ENCODE peak calls at places on chromosomes 3 and 15, in four cellular contexts. G is K562, J is GM12878, F is HepG2. Y is an unnamed sample.

GRCh38 chr3:111227216-111227615 is 155.6 kb downstream of the NECTIN3 start:
- DNase-seq in J (no peak), F (no peak), G (no peak), Y (no peak)

GRCh38 chr15:92970656-92971055 is 70.5 kb downstream of the CHD2 start:
- DNase-seq in J (no peak), F (no peak), G (no peak), Y (no peak)

GRCh38 chr3:194686816-194687637 is 1.3 kb downstream of the FAM43A start:
- DNase-seq in G (no peak), F (no peak), J (no peak), Y (no peak)

GRCh38 chr3:149369991-149370866 is 7.2 kb downstream of the TM4SF1 start:
- DNase-seq in G (no peak), J (no peak), F (no peak), Y (no peak)

GRCh38 chr3:43214616-43215015 is 71.7 kb upstream of the SNRK start:
- DNase-seq in J (no peak), F (no peak), G (no peak), Y (no peak)

GRCh38 chr15:38038659-38039442 is 104.4 kb downstream of the TMCO5A start:
- DNase-seq in G (no peak), J (no peak), F (no peak), Y (no peak)

GRCh38 chr3:127044996-127045395 is 62.1 kb downstream of the PLXNA1 start:
- DNase-seq in J (no peak), G (peak), F (no peak), Y (peak)

GRCh38 chr3:146187334-146187950 is 26.5 kb upstream of the PLOD2 start:
- DNase-seq in F (no peak), G (no peak), J (no peak), Y (peak)

GRCh38 chr3:128282392-128283196 is 129.3 kb downstream of the EEFSEC start:
- DNase-seq in J (no peak), F (no peak), G (no peak), Y (no peak)

GRCh38 chr3:128497305-128498126 is 4.5 kb upstream of the GATA2 start:
- DNase-seq in F (no peak), G (peak), J (no peak), Y (peak)

GRCh38 chr15:70235347-70235746 is 137.6 kb upstream of the TLE3 start:
- DNase-seq in J (no peak), G (no peak), F (no peak), Y (no peak)

GRCh38 chr3:185656321-185656840 is 70.3 kb downstream of the SENP2 start:
- DNase-seq in F (no peak), G (no peak), J (no peak), Y (no peak)

DNA sequence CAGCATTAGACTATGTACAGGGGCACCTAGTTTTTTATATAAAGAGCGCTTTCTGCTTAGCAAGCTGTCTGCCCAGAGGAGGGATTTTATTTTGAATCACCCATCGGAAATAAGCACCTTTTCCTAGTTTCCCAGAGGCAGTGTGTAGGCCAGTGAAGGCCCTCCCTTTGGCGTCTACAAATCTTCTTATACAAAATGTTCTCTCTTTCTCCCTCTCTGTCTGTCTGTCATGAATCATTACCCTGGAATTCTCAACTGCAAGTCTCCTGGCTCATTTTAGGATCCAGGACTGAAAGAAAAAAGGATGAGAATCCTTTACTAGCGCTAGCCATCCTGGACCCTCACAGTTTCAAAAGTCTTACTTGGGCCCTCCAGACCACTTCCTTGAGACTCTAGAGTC is 728.1 kb downstream of the OTOL1 start:
- DNase-seq in G (no peak), F (no peak), J (no peak), Y (no peak)
- TF ChIP-seq FOXK2 in G (no peak), F (no peak), J (no peak), Y (no peak)

DNA sequence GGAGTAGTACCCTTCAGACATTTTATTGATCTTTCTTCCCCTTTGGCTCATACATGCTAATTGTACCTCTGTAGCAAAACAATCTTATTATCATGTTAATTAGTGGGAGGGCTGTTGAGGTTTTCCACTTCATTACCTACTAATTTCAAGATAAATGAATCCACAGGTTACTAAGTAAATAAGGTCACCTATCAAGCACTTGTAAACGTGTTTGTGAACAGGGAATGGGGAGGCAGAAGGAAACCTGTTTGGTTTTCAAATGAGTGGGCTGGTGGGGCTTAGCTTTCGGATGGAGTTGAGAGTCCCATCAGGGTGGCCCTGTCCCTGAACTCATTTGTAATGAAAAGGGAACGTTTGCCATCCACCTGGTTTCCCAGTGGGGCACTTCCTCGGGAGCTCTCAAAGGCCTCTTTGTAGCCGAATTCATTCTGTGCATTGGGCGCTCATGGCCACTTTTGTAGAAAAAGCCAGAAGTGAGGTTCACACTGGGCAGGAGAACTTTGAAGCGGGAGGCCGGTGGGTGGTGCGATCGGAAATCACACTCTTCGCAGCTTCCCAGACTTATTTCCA is 419.8 kb upstream of the NR2F2 start:
- DNase-seq in J (no peak), G (no peak), F (no peak), Y (no peak)
- TF ChIP-seq FOXK2 in J (no peak), G (no peak), F (no peak), Y (no peak)

DNA sequence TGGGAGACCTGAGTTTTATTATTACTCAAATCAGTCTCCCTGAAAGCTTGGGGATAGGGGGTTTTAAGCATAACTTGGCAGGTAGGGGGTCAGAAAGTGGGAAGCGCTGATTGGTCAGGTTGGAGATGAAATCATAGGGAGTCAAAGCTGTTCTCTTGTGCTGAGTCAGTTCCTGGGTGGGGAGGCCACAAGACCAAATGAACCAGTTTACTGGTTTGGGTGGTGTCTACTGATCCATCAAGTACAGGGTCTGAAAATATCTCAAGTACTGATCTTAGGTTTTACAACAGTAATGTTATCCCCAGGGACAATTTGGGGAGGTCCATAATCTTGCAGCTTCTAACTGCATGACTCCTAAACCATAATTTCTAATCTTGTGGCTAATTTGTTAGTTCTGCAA is 17.8 kb upstream of the IQCF6 start:
- DNase-seq in G (no peak), F (no peak), J (peak), Y (no peak)
- TF ChIP-seq FOXK2 in G (no peak), F (no peak), J (no peak), Y (no peak)

DNA sequence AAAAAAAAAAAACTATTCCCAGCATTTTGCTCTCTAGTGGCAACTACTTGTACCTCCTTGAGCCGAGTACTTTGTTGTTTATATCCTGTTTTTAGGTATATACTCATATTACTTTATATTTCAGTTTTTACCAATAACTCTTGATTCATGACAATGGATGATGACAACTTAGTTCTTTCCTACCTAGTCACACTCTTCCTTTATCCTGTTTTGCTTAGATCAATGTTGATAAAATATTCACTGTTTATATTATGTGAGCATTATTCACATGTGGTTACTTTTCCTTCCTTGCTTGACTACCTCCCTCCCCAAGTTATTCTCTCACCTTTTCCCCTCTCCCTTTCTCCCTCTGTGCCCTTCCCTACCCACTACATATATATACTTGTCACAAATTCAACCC is 53.7 kb downstream of the NKIRAS1 start:
- DNase-seq in J (no peak), F (no peak), G (no peak), Y (no peak)
- TF ChIP-seq FOXK2 in J (no peak), F (no peak), G (no peak), Y (no peak)

GRCh38 chr3:169931747-169932520 is 20.6 kb downstream of the SAMD7 start:
- DNase-seq in J (peak), G (no peak), F (no peak), Y (no peak)

GRCh38 chr3:169929830-169930519 is 18.6 kb downstream of the SAMD7 start:
- DNase-seq in J (no peak), F (no peak), G (peak), Y (no peak)
- TF ChIP-seq FOXK2 in J (no peak), F (no peak), G (peak), Y (no peak)

GRCh38 chr3:64030741-64031140 is 7.4 kb upstream of the PSMD6 start:
- DNase-seq in G (peak), J (peak), F (peak), Y (peak)
- TF ChIP-seq FOXK2 in G (no peak), J (no peak), F (no peak), Y (no peak)

DNA sequence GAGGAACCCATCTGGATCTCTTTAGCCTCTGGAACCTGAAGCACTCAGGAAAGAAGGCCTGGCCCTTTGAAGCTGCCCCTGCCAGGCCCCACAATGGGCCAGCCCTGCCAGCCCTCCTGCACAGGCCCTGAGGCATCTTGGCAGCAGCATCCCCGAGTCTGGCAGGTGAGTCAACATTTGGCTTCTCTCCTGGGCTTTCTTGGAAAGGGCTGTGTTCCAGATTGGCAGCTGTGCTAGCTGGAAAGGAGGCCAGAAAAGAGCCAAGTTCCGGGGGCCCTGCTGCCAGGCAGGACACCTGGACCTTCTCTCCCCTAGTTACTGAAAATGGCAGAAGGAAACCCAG is 187.2 kb downstream of the SHQ1 start:
- DNase-seq in J (no peak), F (no peak), G (no peak), Y (no peak)
- TF ChIP-seq FOXK2 in J (no peak), F (no peak), G (no peak), Y (no peak)

DNA sequence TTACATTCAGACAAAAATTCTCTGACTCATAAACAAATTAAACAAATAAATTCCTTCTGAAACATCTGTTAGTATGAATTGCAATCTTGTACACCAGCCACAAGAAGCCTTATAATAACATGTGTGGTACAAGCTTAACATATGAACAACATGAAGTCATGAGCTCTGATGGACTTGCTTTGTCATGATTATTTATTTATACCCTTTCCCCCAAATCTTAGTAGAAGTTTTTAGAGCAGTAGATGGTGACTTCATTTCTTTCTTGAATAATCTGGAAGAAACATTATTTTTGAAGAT is 633.4 kb downstream of the EPHA3 start:
- DNase-seq in F (no peak), J (no peak), G (no peak), Y (no peak)
- TF ChIP-seq FOXK2 in F (no peak), J (no peak), G (no peak), Y (no peak)

DNA sequence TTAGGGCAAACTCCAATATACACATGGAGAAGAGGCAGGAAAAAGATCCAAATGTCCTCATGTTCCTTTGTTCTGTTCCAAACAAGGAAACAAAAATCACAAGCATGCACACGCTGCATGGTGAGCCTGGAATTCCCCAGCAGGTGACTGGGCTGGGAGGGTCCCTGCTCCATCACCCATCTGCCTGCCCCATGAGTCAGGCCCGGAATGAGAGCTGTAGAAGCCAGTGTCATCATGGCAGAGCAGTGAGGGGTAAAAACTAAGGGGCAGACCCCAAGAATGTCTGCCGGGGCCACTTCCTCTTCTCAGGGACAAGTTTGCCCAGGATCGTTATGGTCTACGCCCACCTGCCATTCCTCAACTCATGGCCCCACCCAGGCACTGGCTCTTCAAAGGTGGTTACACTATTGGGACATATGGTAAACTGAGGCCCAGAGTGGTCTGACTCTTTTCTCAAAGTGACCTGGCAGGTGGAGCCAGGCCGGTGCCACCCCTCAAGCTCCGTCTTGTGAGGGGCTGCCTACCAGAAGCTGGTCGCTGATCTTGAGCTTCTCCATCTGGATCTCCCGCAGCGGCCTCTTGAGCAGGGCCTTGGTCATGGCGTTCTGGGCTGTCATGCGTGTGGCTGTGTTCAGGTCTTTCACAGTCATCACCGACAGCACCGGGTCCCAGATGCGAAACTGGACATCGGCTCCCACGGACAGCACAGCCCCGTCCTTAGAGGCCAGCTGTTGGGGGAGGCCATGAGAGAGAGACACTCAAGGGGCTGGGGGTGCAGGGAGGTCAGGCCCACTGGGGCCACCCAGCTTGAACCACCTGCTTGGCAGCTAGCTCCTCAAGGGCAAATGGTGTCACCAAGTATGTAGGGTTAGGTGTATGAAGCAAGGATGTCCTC is 3.8 kb downstream of the STOML1 start:
- DNase-seq in F (no peak), G (no peak), J (no peak), Y (no peak)
- TF ChIP-seq FOXK2 in F (no peak), G (no peak), J (no peak), Y (no peak)

DNA sequence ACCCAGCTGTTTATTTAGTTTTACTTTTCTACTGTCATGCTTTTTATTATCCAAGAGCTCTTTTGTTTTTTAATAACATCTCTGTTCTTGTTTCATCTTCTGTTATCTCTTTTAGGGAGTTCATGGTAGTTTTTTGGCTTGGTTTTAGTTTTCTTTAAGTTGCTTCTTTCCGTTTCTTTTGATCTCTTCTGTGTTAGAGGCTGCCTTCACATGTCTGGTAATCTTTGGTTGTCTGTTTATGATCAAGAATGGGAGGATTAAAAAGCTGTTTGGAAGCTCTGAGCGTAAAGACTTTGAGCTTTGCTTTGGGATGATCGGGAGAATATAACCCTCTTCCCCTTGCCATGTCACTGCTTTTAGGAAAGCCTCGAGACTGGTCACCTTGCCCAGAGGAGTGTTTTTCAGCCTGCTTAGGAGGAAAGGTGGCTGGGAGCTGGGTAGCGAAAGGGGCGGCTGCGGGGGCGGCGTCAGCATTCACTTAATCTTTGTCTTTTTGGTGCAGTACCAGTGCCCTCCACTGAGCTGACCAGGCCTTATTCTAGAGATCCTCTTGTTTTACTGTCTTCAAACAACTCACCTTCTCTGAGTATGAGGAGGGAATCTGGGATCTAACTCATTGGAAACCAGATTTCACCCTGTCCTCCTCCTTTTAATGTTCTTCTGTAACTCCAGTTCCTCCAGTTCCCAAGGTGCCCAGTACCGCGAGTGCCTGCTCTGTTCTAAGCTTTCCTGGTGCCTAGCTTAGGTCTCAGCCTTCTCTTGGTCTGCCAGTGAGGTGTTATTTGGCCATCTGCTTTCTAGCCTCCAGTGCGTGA is 15.5 kb downstream of the TATDN2 start:
- DNase-seq in G (peak), F (no peak), J (no peak), Y (peak)
- TF ChIP-seq FOXK2 in G (no peak), F (no peak), J (no peak), Y (no peak)